ENCODE peak calls at places on chromosomes 16 and 17, in seven cellular contexts. One of them, this sample, is unnamed.

GRCh38 chr17:27430882-27431491 is 25.3 kb upstream of the KSR1 start:
- DNase-seq in CD4-positive, CD25-positive, alpha-beta regulatory T cell: peak; percentile 12
- DNase-seq in effector memory CD4-positive, alpha-beta T cell: no peak
- DNase-seq in WERI-Rb-1: peak; percentile 70
- DNase-seq in CD8-positive, alpha-beta memory T cell: no peak
- DNase-seq in prostate gland: no peak
- DNase-seq in H7: peak; percentile 76
- DNase-seq in this sample: no peak

GRCh38 chr17:2700491-2701141 is 10.9 kb downstream of the CLUH start:
- DNase-seq in CD4-positive, CD25-positive, alpha-beta regulatory T cell: no peak
- DNase-seq in effector memory CD4-positive, alpha-beta T cell: no peak
- DNase-seq in WERI-Rb-1: peak; percentile 6
- DNase-seq in CD8-positive, alpha-beta memory T cell: peak; percentile 35
- DNase-seq in prostate gland: no peak
- DNase-seq in H7: peak; percentile 46
- DNase-seq in this sample: no peak

GRCh38 chr17:78442648-78443128 is 64.2 kb downstream of the PGS1 start:
- DNase-seq in CD4-positive, CD25-positive, alpha-beta regulatory T cell: no peak
- DNase-seq in effector memory CD4-positive, alpha-beta T cell: no peak
- DNase-seq in WERI-Rb-1: no peak
- DNase-seq in CD8-positive, alpha-beta memory T cell: no peak
- DNase-seq in prostate gland: no peak
- DNase-seq in H7: no peak
- DNase-seq in this sample: no peak

GRCh38 chr17:2194778-2195417 is 108.7 kb downstream of the SMG6 start:
- DNase-seq in CD4-positive, CD25-positive, alpha-beta regulatory T cell: no peak
- DNase-seq in effector memory CD4-positive, alpha-beta T cell: no peak
- DNase-seq in WERI-Rb-1: no peak
- DNase-seq in CD8-positive, alpha-beta memory T cell: no peak
- DNase-seq in prostate gland: no peak
- DNase-seq in H7: peak; percentile 80
- DNase-seq in this sample: no peak

GRCh38 chr16:88345943-88346560 is 36.7 kb upstream of the ZNF469 start:
- DNase-seq in CD4-positive, CD25-positive, alpha-beta regulatory T cell: no peak
- DNase-seq in effector memory CD4-positive, alpha-beta T cell: no peak
- DNase-seq in WERI-Rb-1: no peak
- DNase-seq in CD8-positive, alpha-beta memory T cell: peak; percentile 43
- DNase-seq in prostate gland: no peak
- DNase-seq in H7: peak; percentile 46
- DNase-seq in this sample: no peak

GRCh38 chr17:41645371-41646063 is 21.1 kb upstream of the KRT17 start:
- DNase-seq in CD4-positive, CD25-positive, alpha-beta regulatory T cell: no peak
- DNase-seq in effector memory CD4-positive, alpha-beta T cell: no peak
- DNase-seq in WERI-Rb-1: no peak
- DNase-seq in CD8-positive, alpha-beta memory T cell: no peak
- DNase-seq in prostate gland: no peak
- DNase-seq in H7: no peak
- DNase-seq in this sample: no peak

GRCh38 chr17:35871415-35871814 is 2.7 kb upstream of the HEATR9 start:
- DNase-seq in CD4-positive, CD25-positive, alpha-beta regulatory T cell: peak; percentile 70
- DNase-seq in effector memory CD4-positive, alpha-beta T cell: no peak
- DNase-seq in WERI-Rb-1: peak; percentile 63
- DNase-seq in CD8-positive, alpha-beta memory T cell: peak; percentile 65
- DNase-seq in prostate gland: no peak
- DNase-seq in H7: peak; percentile 71
- DNase-seq in this sample: no peak

GRCh38 chr16:2786061-2786825 is 1.1 kb downstream of the PRSS33 start:
- DNase-seq in CD4-positive, CD25-positive, alpha-beta regulatory T cell: no peak
- DNase-seq in effector memory CD4-positive, alpha-beta T cell: no peak
- DNase-seq in WERI-Rb-1: no peak
- DNase-seq in CD8-positive, alpha-beta memory T cell: peak; percentile 32
- DNase-seq in prostate gland: no peak
- DNase-seq in H7: peak; percentile 44
- DNase-seq in this sample: no peak

GRCh38 chr16:21190599-21190998 is 20.8 kb downstream of the ZP2 start:
- DNase-seq in CD4-positive, CD25-positive, alpha-beta regulatory T cell: no peak
- DNase-seq in effector memory CD4-positive, alpha-beta T cell: no peak
- DNase-seq in WERI-Rb-1: no peak
- DNase-seq in CD8-positive, alpha-beta memory T cell: no peak
- DNase-seq in prostate gland: no peak
- DNase-seq in H7: no peak
- DNase-seq in this sample: no peak

GRCh38 chr16:74252329-74252728 is 44.3 kb upstream of the PSMD7 start:
- DNase-seq in CD4-positive, CD25-positive, alpha-beta regulatory T cell: no peak
- DNase-seq in effector memory CD4-positive, alpha-beta T cell: no peak
- DNase-seq in WERI-Rb-1: no peak
- DNase-seq in CD8-positive, alpha-beta memory T cell: no peak
- DNase-seq in prostate gland: no peak
- DNase-seq in H7: no peak
- DNase-seq in this sample: no peak

GRCh38 chr17:32783602-32784001 is 93.3 kb downstream of the MYO1D start:
- DNase-seq in CD4-positive, CD25-positive, alpha-beta regulatory T cell: peak; percentile 70
- DNase-seq in effector memory CD4-positive, alpha-beta T cell: no peak
- DNase-seq in WERI-Rb-1: no peak
- DNase-seq in CD8-positive, alpha-beta memory T cell: no peak
- DNase-seq in prostate gland: peak; percentile 31
- DNase-seq in H7: peak; percentile 36
- DNase-seq in this sample: peak; percentile 50

GRCh38 chr17:58328195-58329034 is at the start of gene TSPOAP1:
- DNase-seq in CD4-positive, CD25-positive, alpha-beta regulatory T cell: peak; percentile 89
- DNase-seq in effector memory CD4-positive, alpha-beta T cell: peak; percentile 60
- DNase-seq in WERI-Rb-1: no peak
- DNase-seq in CD8-positive, alpha-beta memory T cell: peak; percentile 88
- DNase-seq in prostate gland: no peak
- DNase-seq in H7: peak; percentile 94
- DNase-seq in this sample: peak; percentile 92

GRCh38 chr17:57888311-57889216 is 38.7 kb upstream of the MRPS23 start:
- DNase-seq in CD4-positive, CD25-positive, alpha-beta regulatory T cell: no peak
- DNase-seq in effector memory CD4-positive, alpha-beta T cell: no peak
- DNase-seq in WERI-Rb-1: no peak
- DNase-seq in CD8-positive, alpha-beta memory T cell: no peak
- DNase-seq in prostate gland: peak; percentile 3
- DNase-seq in H7: no peak
- DNase-seq in this sample: no peak

GRCh38 chr17:65048441-65048840 is 8.1 kb downstream of the GNA13 start:
- DNase-seq in CD4-positive, CD25-positive, alpha-beta regulatory T cell: no peak
- DNase-seq in effector memory CD4-positive, alpha-beta T cell: no peak
- DNase-seq in WERI-Rb-1: no peak
- DNase-seq in CD8-positive, alpha-beta memory T cell: no peak
- DNase-seq in prostate gland: no peak
- DNase-seq in H7: no peak
- DNase-seq in this sample: no peak

GRCh38 chr17:79988163-79988971 is 47.3 kb downstream of the TBC1D16 start:
- DNase-seq in CD4-positive, CD25-positive, alpha-beta regulatory T cell: no peak
- DNase-seq in effector memory CD4-positive, alpha-beta T cell: no peak
- DNase-seq in WERI-Rb-1: no peak
- DNase-seq in CD8-positive, alpha-beta memory T cell: peak; percentile 34
- DNase-seq in prostate gland: no peak
- DNase-seq in H7: peak; percentile 60
- DNase-seq in this sample: no peak

GRCh38 chr16:67015317-67015731 is 13.6 kb upstream of the CBFB start:
- DNase-seq in CD4-positive, CD25-positive, alpha-beta regulatory T cell: peak; percentile 44
- DNase-seq in effector memory CD4-positive, alpha-beta T cell: no peak
- DNase-seq in WERI-Rb-1: peak; percentile 42
- DNase-seq in CD8-positive, alpha-beta memory T cell: no peak
- DNase-seq in prostate gland: no peak
- DNase-seq in H7: peak; percentile 32
- DNase-seq in this sample: no peak

GRCh38 chr16:8087597-8088279 is 502.6 kb downstream of the TMEM114 start:
- DNase-seq in CD4-positive, CD25-positive, alpha-beta regulatory T cell: no peak
- DNase-seq in effector memory CD4-positive, alpha-beta T cell: no peak
- DNase-seq in WERI-Rb-1: no peak
- DNase-seq in CD8-positive, alpha-beta memory T cell: no peak
- DNase-seq in prostate gland: no peak
- DNase-seq in H7: no peak
- DNase-seq in this sample: no peak

GRCh38 chr17:13640559-13640958 is 38.8 kb upstream of the HS3ST3A1 start:
- DNase-seq in CD4-positive, CD25-positive, alpha-beta regulatory T cell: no peak
- DNase-seq in effector memory CD4-positive, alpha-beta T cell: no peak
- DNase-seq in WERI-Rb-1: no peak
- DNase-seq in CD8-positive, alpha-beta memory T cell: no peak
- DNase-seq in prostate gland: no peak
- DNase-seq in H7: no peak
- DNase-seq in this sample: no peak

GRCh38 chr16:89448656-89449055 is 41.7 kb downstream of the ANKRD11 start:
- DNase-seq in CD4-positive, CD25-positive, alpha-beta regulatory T cell: no peak
- DNase-seq in effector memory CD4-positive, alpha-beta T cell: no peak
- DNase-seq in WERI-Rb-1: no peak
- DNase-seq in CD8-positive, alpha-beta memory T cell: no peak
- DNase-seq in prostate gland: no peak
- DNase-seq in H7: no peak
- DNase-seq in this sample: no peak

GRCh38 chr16:88406096-88407041 is 23.6 kb downstream of the ZNF469 start:
- DNase-seq in CD4-positive, CD25-positive, alpha-beta regulatory T cell: no peak
- DNase-seq in effector memory CD4-positive, alpha-beta T cell: no peak
- DNase-seq in WERI-Rb-1: no peak
- DNase-seq in CD8-positive, alpha-beta memory T cell: no peak
- DNase-seq in prostate gland: no peak
- DNase-seq in H7: peak; percentile 92
- DNase-seq in this sample: no peak

GRCh38 chr17:83091257-83092141 is 12.1 kb downstream of the METRNL start:
- DNase-seq in CD4-positive, CD25-positive, alpha-beta regulatory T cell: no peak
- DNase-seq in effector memory CD4-positive, alpha-beta T cell: no peak
- DNase-seq in WERI-Rb-1: no peak
- DNase-seq in CD8-positive, alpha-beta memory T cell: no peak
- DNase-seq in prostate gland: peak; percentile 62
- DNase-seq in H7: peak; percentile 70
- DNase-seq in this sample: no peak
- H3K4me3 ChIP-seq in CD4-positive, CD25-positive, alpha-beta regulatory T cell: no peak overlapping the region
- H3K4me3 ChIP-seq in effector memory CD4-positive, alpha-beta T cell: no peak overlapping the region
- H3K4me3 ChIP-seq in WERI-Rb-1: no peak overlapping the region
- H3K4me3 ChIP-seq in CD8-positive, alpha-beta memory T cell: no peak overlapping the region
- H3K4me3 ChIP-seq in prostate gland: no peak overlapping the region
- H3K4me3 ChIP-seq in H7: no peak overlapping the region
- H3K4me3 ChIP-seq in this sample: no peak overlapping the region

GRCh38 chr16:11003141-11003540 is 58.8 kb downstream of the CLEC16A start:
- DNase-seq in CD4-positive, CD25-positive, alpha-beta regulatory T cell: no peak
- DNase-seq in effector memory CD4-positive, alpha-beta T cell: no peak
- DNase-seq in WERI-Rb-1: no peak
- DNase-seq in CD8-positive, alpha-beta memory T cell: no peak
- DNase-seq in prostate gland: no peak
- DNase-seq in H7: no peak
- DNase-seq in this sample: no peak
- H3K36me3 ChIP-seq in CD4-positive, CD25-positive, alpha-beta regulatory T cell: peaks cover 37% of the 10 kb centered on the region
- H3K36me3 ChIP-seq in effector memory CD4-positive, alpha-beta T cell: peaks cover 20% of the 10 kb centered on the region
- H3K36me3 ChIP-seq in WERI-Rb-1: peaks cover 9% of the 10 kb centered on the region
- H3K36me3 ChIP-seq in CD8-positive, alpha-beta memory T cell: no peaks in the 10 kb centered on the region
- H3K36me3 ChIP-seq in prostate gland: no peaks in the 10 kb centered on the region
- H3K36me3 ChIP-seq in H7: no peaks in the 10 kb centered on the region
- H3K36me3 ChIP-seq in this sample: peaks cover 11% of the 10 kb centered on the region

GRCh38 chr17:48577330-48577945 is 712 bp downstream of the HOXB4 start:
- DNase-seq in CD4-positive, CD25-positive, alpha-beta regulatory T cell: peak; percentile 38
- DNase-seq in effector memory CD4-positive, alpha-beta T cell: no peak
- DNase-seq in WERI-Rb-1: no peak
- DNase-seq in CD8-positive, alpha-beta memory T cell: peak; percentile 58
- DNase-seq in prostate gland: no peak
- DNase-seq in H7: no peak
- DNase-seq in this sample: no peak

GRCh38 chr17:48575066-48575582 is 3.0 kb downstream of the HOXB4 start:
- DNase-seq in CD4-positive, CD25-positive, alpha-beta regulatory T cell: no peak
- DNase-seq in effector memory CD4-positive, alpha-beta T cell: no peak
- DNase-seq in WERI-Rb-1: no peak
- DNase-seq in CD8-positive, alpha-beta memory T cell: no peak
- DNase-seq in prostate gland: no peak
- DNase-seq in H7: no peak
- DNase-seq in this sample: no peak

GRCh38 chr17:48577946-48578615 is at the start of gene HOXB4:
- DNase-seq in CD4-positive, CD25-positive, alpha-beta regulatory T cell: peak; percentile 75
- DNase-seq in effector memory CD4-positive, alpha-beta T cell: peak; percentile 48
- DNase-seq in WERI-Rb-1: peak; percentile 70
- DNase-seq in CD8-positive, alpha-beta memory T cell: peak; percentile 85
- DNase-seq in prostate gland: no peak
- DNase-seq in H7: peak; percentile 89
- DNase-seq in this sample: peak; percentile 68

GRCh38 chr17:48575673-48576478 is 2.3 kb downstream of the HOXB4 start:
- DNase-seq in CD4-positive, CD25-positive, alpha-beta regulatory T cell: peak; percentile 29
- DNase-seq in effector memory CD4-positive, alpha-beta T cell: no peak
- DNase-seq in WERI-Rb-1: no peak
- DNase-seq in CD8-positive, alpha-beta memory T cell: no peak
- DNase-seq in prostate gland: no peak
- DNase-seq in H7: no peak
- DNase-seq in this sample: no peak

DNA sequence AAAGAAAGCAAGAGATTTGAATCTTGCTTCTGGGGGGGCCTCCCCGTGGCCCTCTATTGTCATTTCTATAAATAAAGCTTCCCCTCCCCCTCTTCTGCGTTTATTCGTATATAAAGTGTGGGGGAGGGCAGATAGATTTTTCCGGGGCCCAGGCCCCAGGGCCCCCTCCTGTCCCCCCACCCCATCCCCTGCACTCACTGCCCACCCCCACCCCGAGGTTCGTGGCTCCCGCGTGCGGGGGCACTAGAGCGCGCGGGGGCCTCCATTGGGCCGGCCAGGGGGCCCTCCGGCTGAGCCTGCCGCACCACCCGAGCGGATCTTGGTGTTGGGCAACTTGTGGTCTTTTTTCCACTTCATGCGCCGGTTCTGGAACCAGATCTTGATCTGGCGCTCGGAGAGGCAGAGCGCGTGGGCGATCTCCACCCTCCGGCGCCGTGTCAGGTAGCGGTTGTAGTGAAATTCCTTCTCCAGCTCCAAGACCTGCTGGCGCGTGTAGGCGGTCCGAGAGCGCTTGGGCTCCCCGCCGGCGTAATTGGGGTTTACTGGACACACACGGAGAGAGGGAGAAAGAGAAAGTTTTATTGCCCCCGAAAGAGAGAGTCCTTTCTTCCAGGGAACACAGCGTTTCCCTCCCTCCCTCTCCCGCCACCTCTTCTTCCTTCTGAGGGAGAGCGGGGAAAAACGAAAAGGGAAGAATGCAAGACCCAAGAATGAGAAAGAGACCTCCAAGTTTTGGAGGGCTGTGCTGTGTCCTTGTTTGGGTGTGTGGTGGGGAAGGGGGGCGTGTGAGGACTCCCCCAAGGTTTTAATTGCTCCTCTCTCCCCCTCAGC is 1.5 kb downstream of the HOXB4 start:
- DNase-seq in CD4-positive, CD25-positive, alpha-beta regulatory T cell: no peak
- DNase-seq in effector memory CD4-positive, alpha-beta T cell: no peak
- DNase-seq in WERI-Rb-1: no peak
- DNase-seq in CD8-positive, alpha-beta memory T cell: no peak
- DNase-seq in prostate gland: no peak
- DNase-seq in H7: peak; percentile 68
- DNase-seq in this sample: no peak
- H3K4me3 ChIP-seq in CD4-positive, CD25-positive, alpha-beta regulatory T cell: peak overlapping the region; percentile 64
- H3K4me3 ChIP-seq in effector memory CD4-positive, alpha-beta T cell: peak overlapping the region; percentile 81
- H3K4me3 ChIP-seq in WERI-Rb-1: no peak overlapping the region
- H3K4me3 ChIP-seq in CD8-positive, alpha-beta memory T cell: peak overlapping the region; percentile 45
- H3K4me3 ChIP-seq in prostate gland: no peak overlapping the region
- H3K4me3 ChIP-seq in H7: no peak overlapping the region
- H3K4me3 ChIP-seq in this sample: peak overlapping the region; percentile 75

GRCh38 chr16:71914802-71915201 is 19.5 kb downstream of the IST1 start:
- DNase-seq in CD4-positive, CD25-positive, alpha-beta regulatory T cell: no peak
- DNase-seq in effector memory CD4-positive, alpha-beta T cell: no peak
- DNase-seq in WERI-Rb-1: no peak
- DNase-seq in CD8-positive, alpha-beta memory T cell: no peak
- DNase-seq in prostate gland: no peak
- DNase-seq in H7: no peak
- DNase-seq in this sample: no peak
- H3K36me3 ChIP-seq in CD4-positive, CD25-positive, alpha-beta regulatory T cell: peaks cover 43% of the 10 kb centered on the region
- H3K36me3 ChIP-seq in effector memory CD4-positive, alpha-beta T cell: peaks cover 39% of the 10 kb centered on the region
- H3K36me3 ChIP-seq in WERI-Rb-1: peaks cover 66% of the 10 kb centered on the region
- H3K36me3 ChIP-seq in CD8-positive, alpha-beta memory T cell: peaks cover 31% of the 10 kb centered on the region
- H3K36me3 ChIP-seq in prostate gland: no peaks in the 10 kb centered on the region
- H3K36me3 ChIP-seq in H7: peaks cover 15% of the 10 kb centered on the region
- H3K36me3 ChIP-seq in this sample: peaks cover 8% of the 10 kb centered on the region

GRCh38 chr17:48647103-48647963 is 21.2 kb upstream of the HOXB9 start:
- DNase-seq in CD4-positive, CD25-positive, alpha-beta regulatory T cell: no peak
- DNase-seq in effector memory CD4-positive, alpha-beta T cell: no peak
- DNase-seq in WERI-Rb-1: no peak
- DNase-seq in CD8-positive, alpha-beta memory T cell: no peak
- DNase-seq in prostate gland: no peak
- DNase-seq in H7: peak; percentile 88
- DNase-seq in this sample: no peak
- H3K4me3 ChIP-seq in CD4-positive, CD25-positive, alpha-beta regulatory T cell: peak overlapping the region; percentile 80
- H3K4me3 ChIP-seq in effector memory CD4-positive, alpha-beta T cell: peak overlapping the region; percentile 57
- H3K4me3 ChIP-seq in WERI-Rb-1: no peak overlapping the region
- H3K4me3 ChIP-seq in CD8-positive, alpha-beta memory T cell: peak overlapping the region; percentile 57
- H3K4me3 ChIP-seq in prostate gland: peak overlapping the region; percentile 4
- H3K4me3 ChIP-seq in H7: peak overlapping the region; percentile 28
- H3K4me3 ChIP-seq in this sample: peak overlapping the region; percentile 47

This sample was measured in GM06990.